ENCODE peak calls at places on chromosomes 7 and 10, in eight cellular contexts. One of them, this sample, is unnamed.

GRCh38 chr10:110460111-110460809 is 37.4 kb upstream of the DUSP5 start:
- DNase-seq in GM12865: peak; percentile 19
- DNase-seq in A549: no peak
- DNase-seq in SK-N-SH: peak; percentile 80
- DNase-seq in tibial artery: no peak
- DNase-seq in lung: no peak
- DNase-seq in PC-3: peak; percentile 44
- DNase-seq in GM20000: no peak
- DNase-seq in this sample: peak; percentile 27

GRCh38 chr7:24917510-24918239 is 62.3 kb downstream of the OSBPL3 start:
- DNase-seq in tibial artery: no peak
- DNase-seq in lung: no peak
- DNase-seq in A549: no peak
- DNase-seq in SK-N-SH: no peak
- DNase-seq in PC-3: no peak
- DNase-seq in GM12865: peak; percentile 73
- DNase-seq in GM20000: no peak
- DNase-seq in this sample: no peak

GRCh38 chr7:90705391-90706066 is 109.4 kb downstream of the CDK14 start:
- DNase-seq in tibial artery: no peak
- DNase-seq in lung: no peak
- DNase-seq in GM12865: no peak
- DNase-seq in PC-3: no peak
- DNase-seq in GM20000: no peak
- DNase-seq in A549: no peak
- DNase-seq in SK-N-SH: no peak
- DNase-seq in this sample: no peak

GRCh38 chr7:77799078-77799964 is 748 bp downstream of the PHTF2 start:
- DNase-seq in tibial artery: peak; percentile 77
- DNase-seq in PC-3: peak; percentile 30
- DNase-seq in lung: peak; percentile 35
- DNase-seq in GM12865: peak; percentile 39
- DNase-seq in A549: peak; percentile 18
- DNase-seq in SK-N-SH: peak; percentile 79
- DNase-seq in GM20000: peak; percentile 21
- DNase-seq in this sample: peak; percentile 79

GRCh38 chr10:107383357-107383756 is 218.9 kb upstream of the SORCS1 start:
- DNase-seq in lung: no peak
- DNase-seq in GM20000: no peak
- DNase-seq in SK-N-SH: no peak
- DNase-seq in tibial artery: no peak
- DNase-seq in PC-3: no peak
- DNase-seq in GM12865: no peak
- DNase-seq in A549: no peak
- DNase-seq in this sample: no peak

GRCh38 chr10:131429942-131430341 is 118.4 kb upstream of the TCERG1L start:
- DNase-seq in tibial artery: no peak
- DNase-seq in PC-3: no peak
- DNase-seq in A549: no peak
- DNase-seq in GM12865: no peak
- DNase-seq in GM20000: no peak
- DNase-seq in SK-N-SH: peak; percentile 65
- DNase-seq in lung: no peak
- DNase-seq in this sample: no peak

GRCh38 chr10:131003455-131003854 is 308.1 kb downstream of the TCERG1L start:
- DNase-seq in tibial artery: no peak
- DNase-seq in PC-3: no peak
- DNase-seq in GM12865: no peak
- DNase-seq in SK-N-SH: no peak
- DNase-seq in GM20000: no peak
- DNase-seq in A549: no peak
- DNase-seq in lung: no peak
- DNase-seq in this sample: no peak

GRCh38 chr10:48480397-48481374 is 124.2 kb downstream of the ARHGAP22 start:
- DNase-seq in PC-3: no peak
- DNase-seq in tibial artery: no peak
- DNase-seq in A549: no peak
- DNase-seq in GM12865: no peak
- DNase-seq in lung: no peak
- DNase-seq in GM20000: no peak
- DNase-seq in SK-N-SH: no peak
- DNase-seq in this sample: no peak

GRCh38 chr7:71131753-71132520 is at the start of gene GALNT17:
- DNase-seq in GM12865: no peak
- DNase-seq in GM20000: no peak
- DNase-seq in tibial artery: peak; percentile 67
- DNase-seq in A549: no peak
- DNase-seq in PC-3: no peak
- DNase-seq in SK-N-SH: peak; percentile 40
- DNase-seq in lung: no peak
- DNase-seq in this sample: peak; percentile 60

GRCh38 chr10:14837003-14837755 is 658 bp downstream of the CDNF start:
- DNase-seq in PC-3: no peak
- DNase-seq in GM20000: no peak
- DNase-seq in A549: no peak
- DNase-seq in lung: no peak
- DNase-seq in GM12865: no peak
- DNase-seq in SK-N-SH: no peak
- DNase-seq in tibial artery: no peak
- DNase-seq in this sample: no peak

GRCh38 chr7:44382459-44383300 is 57.3 kb upstream of the CAMK2B start:
- DNase-seq in SK-N-SH: no peak
- DNase-seq in A549: no peak
- DNase-seq in lung: no peak
- DNase-seq in tibial artery: peak; percentile 63
- DNase-seq in PC-3: no peak
- DNase-seq in GM20000: no peak
- DNase-seq in GM12865: no peak
- DNase-seq in this sample: no peak

GRCh38 chr10:109977382-109977806 is 30.4 kb upstream of the ADD3 start:
- DNase-seq in GM20000: no peak
- DNase-seq in tibial artery: peak; percentile 76
- DNase-seq in PC-3: no peak
- DNase-seq in lung: no peak
- DNase-seq in SK-N-SH: no peak
- DNase-seq in A549: no peak
- DNase-seq in GM12865: no peak
- DNase-seq in this sample: no peak

GRCh38 chr10:47255033-47255813 is 44.8 kb upstream of the GDF10 start:
- DNase-seq in A549: no peak
- DNase-seq in GM12865: no peak
- DNase-seq in SK-N-SH: no peak
- DNase-seq in GM20000: no peak
- DNase-seq in lung: no peak
- DNase-seq in tibial artery: no peak
- DNase-seq in PC-3: no peak
- DNase-seq in this sample: no peak

GRCh38 chr7:44754802-44755697 is 6.4 kb downstream of the ZMIZ2 start:
- DNase-seq in A549: no peak
- DNase-seq in GM20000: no peak
- DNase-seq in GM12865: no peak
- DNase-seq in lung: no peak
- DNase-seq in tibial artery: no peak
- DNase-seq in SK-N-SH: no peak
- DNase-seq in PC-3: no peak
- DNase-seq in this sample: no peak

GRCh38 chr7:117014673-117015133 is 61.4 kb downstream of the ST7 start:
- DNase-seq in SK-N-SH: peak; percentile 66
- DNase-seq in GM12865: peak; percentile 86
- DNase-seq in PC-3: no peak
- DNase-seq in GM20000: peak; percentile 60
- DNase-seq in lung: peak; percentile 46
- DNase-seq in A549: peak; percentile 21
- DNase-seq in tibial artery: peak; percentile 76
- DNase-seq in this sample: peak; percentile 33

GRCh38 chr10:121325490-121326231 is 272.6 kb downstream of the FGFR2 start:
- DNase-seq in A549: peak; percentile 26
- DNase-seq in SK-N-SH: no peak
- DNase-seq in tibial artery: no peak
- DNase-seq in lung: no peak
- DNase-seq in GM12865: no peak
- DNase-seq in GM20000: no peak
- DNase-seq in PC-3: peak; percentile 77
- DNase-seq in this sample: no peak

GRCh38 chr7:135976312-135977019 is 693 bp downstream of the MTPN start:
- DNase-seq in PC-3: peak; percentile 6
- DNase-seq in GM20000: peak; percentile 17
- DNase-seq in GM12865: peak; percentile 68
- DNase-seq in tibial artery: no peak
- DNase-seq in A549: peak; percentile 27
- DNase-seq in lung: no peak
- DNase-seq in SK-N-SH: peak; percentile 67
- DNase-seq in this sample: no peak

GRCh38 chr10:98748298-98748697 is 301.6 kb upstream of the HPS1 start:
- DNase-seq in GM12865: peak; percentile 42
- DNase-seq in A549: no peak
- DNase-seq in lung: no peak
- DNase-seq in SK-N-SH: peak; percentile 24
- DNase-seq in GM20000: peak; percentile 23
- DNase-seq in PC-3: peak; percentile 42
- DNase-seq in tibial artery: no peak
- DNase-seq in this sample: peak; percentile 21
- TF ChIP-seq CTCF in GM12865: peak; percentile 22
- TF ChIP-seq CTCF in A549: no peak
- TF ChIP-seq CTCF in lung: no peak
- TF ChIP-seq CTCF in SK-N-SH: peak; percentile 22
- TF ChIP-seq CTCF in GM20000: no peak
- TF ChIP-seq CTCF in PC-3: peak; percentile 52
- TF ChIP-seq CTCF in tibial artery: peak; percentile 22
- TF ChIP-seq CTCF in this sample: peak; percentile 63

DNA sequence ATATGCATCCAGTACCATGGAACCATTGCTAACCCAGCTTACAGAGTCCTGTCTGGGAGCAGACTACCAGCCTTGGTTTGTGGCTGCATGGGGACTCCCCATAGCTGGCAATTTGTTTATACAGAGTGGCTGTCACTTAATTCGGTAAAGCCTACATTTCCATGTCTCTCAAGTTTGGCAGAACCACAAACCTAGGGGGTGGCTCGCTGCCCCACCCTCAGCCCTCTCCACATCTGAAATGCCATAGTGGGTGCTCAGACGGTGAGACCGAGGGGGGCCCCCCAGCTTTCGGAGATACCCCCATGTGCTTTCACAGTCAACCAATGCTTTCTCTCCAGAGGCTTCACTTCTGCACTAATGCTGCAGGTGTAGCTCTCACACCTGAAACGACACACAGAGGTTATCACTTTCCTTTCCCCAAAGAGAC is 75.5 kb upstream of the KAT6B start:
- DNase-seq in A549: no peak
- DNase-seq in GM12865: peak; percentile 46
- DNase-seq in GM20000: peak; percentile 35
- DNase-seq in lung: no peak
- DNase-seq in SK-N-SH: no peak
- DNase-seq in tibial artery: peak; percentile 44
- DNase-seq in PC-3: no peak
- DNase-seq in this sample: no peak
- TF ChIP-seq CTCF in A549: no peak
- TF ChIP-seq CTCF in GM12865: peak; percentile 36
- TF ChIP-seq CTCF in GM20000: peak; percentile 18
- TF ChIP-seq CTCF in lung: no peak
- TF ChIP-seq CTCF in SK-N-SH: no peak
- TF ChIP-seq CTCF in tibial artery: no peak
- TF ChIP-seq CTCF in PC-3: peak; percentile 36
- TF ChIP-seq CTCF in this sample: no peak

DNA sequence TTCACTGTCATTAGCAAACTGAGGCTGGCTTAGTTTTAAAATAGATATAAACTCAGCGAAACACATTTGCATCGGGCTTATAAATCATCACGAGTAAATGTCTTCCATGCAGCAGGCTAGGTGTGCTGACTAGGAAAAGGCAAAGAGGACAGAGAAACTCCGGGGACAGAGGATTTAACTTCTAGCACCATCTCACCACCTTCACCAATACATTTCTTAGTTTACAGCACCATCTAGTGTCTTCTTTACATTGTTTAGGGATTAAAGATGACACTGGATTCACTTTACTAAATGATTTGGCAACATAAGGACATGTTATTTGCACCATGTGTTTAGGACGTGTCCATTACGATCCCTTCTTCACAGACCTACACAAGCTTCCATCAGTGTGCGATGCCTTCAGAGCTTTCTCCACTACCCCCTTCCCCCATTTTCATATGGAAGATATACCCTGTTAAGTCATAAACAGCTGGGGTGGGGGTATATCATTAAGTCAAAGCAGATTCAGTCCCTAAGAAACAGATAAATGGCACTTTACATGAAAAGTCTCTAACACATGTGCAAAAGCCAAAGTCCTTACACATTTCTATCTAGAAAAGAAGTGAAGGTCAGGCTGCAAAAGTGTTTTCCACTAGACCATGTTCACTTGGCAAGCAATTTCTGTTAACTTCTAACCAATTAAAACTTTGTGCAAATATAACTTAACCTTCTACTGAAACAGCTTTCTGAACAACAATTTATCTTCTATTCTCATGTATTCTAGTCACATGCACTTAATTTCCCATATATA is 103.3 kb downstream of the GRB10 start:
- DNase-seq in SK-N-SH: peak; percentile 80
- DNase-seq in lung: no peak
- DNase-seq in GM12865: peak; percentile 47
- DNase-seq in A549: peak; percentile 41
- DNase-seq in tibial artery: no peak
- DNase-seq in GM20000: peak; percentile 47
- DNase-seq in PC-3: peak; percentile 76
- DNase-seq in this sample: no peak
- TF ChIP-seq CTCF in SK-N-SH: peak; percentile 68
- TF ChIP-seq CTCF in lung: no peak
- TF ChIP-seq CTCF in GM12865: peak; percentile 20
- TF ChIP-seq CTCF in A549: peak; percentile 54
- TF ChIP-seq CTCF in tibial artery: peak; percentile 50
- TF ChIP-seq CTCF in GM20000: no peak
- TF ChIP-seq CTCF in PC-3: peak; percentile 63
- TF ChIP-seq CTCF in this sample: no peak

GRCh38 chr10:133199992-133200611 is 29.9 kb upstream of the UTF1 start:
- DNase-seq in GM12865: no peak
- DNase-seq in lung: no peak
- DNase-seq in PC-3: no peak
- DNase-seq in tibial artery: no peak
- DNase-seq in GM20000: no peak
- DNase-seq in SK-N-SH: no peak
- DNase-seq in A549: no peak
- DNase-seq in this sample: peak; percentile 24

GRCh38 chr10:133201948-133202725 is 27.9 kb upstream of the UTF1 start:
- DNase-seq in lung: no peak
- DNase-seq in GM12865: no peak
- DNase-seq in A549: no peak
- DNase-seq in tibial artery: no peak
- DNase-seq in GM20000: no peak
- DNase-seq in PC-3: no peak
- DNase-seq in SK-N-SH: no peak
- DNase-seq in this sample: no peak

GRCh38 chr10:133200621-133201031 is 29.4 kb upstream of the UTF1 start:
- DNase-seq in A549: no peak
- DNase-seq in SK-N-SH: no peak
- DNase-seq in PC-3: no peak
- DNase-seq in lung: no peak
- DNase-seq in tibial artery: no peak
- DNase-seq in GM12865: no peak
- DNase-seq in GM20000: no peak
- DNase-seq in this sample: no peak

GRCh38 chr10:133202778-133203651 is 27.0 kb upstream of the UTF1 start:
- DNase-seq in SK-N-SH: peak; percentile 65
- DNase-seq in GM20000: no peak
- DNase-seq in PC-3: no peak
- DNase-seq in GM12865: no peak
- DNase-seq in tibial artery: no peak
- DNase-seq in lung: no peak
- DNase-seq in A549: no peak
- DNase-seq in this sample: no peak

GRCh38 chr10:133201151-133201947 is 28.7 kb upstream of the UTF1 start:
- DNase-seq in tibial artery: no peak
- DNase-seq in PC-3: no peak
- DNase-seq in SK-N-SH: no peak
- DNase-seq in GM20000: no peak
- DNase-seq in A549: no peak
- DNase-seq in GM12865: no peak
- DNase-seq in lung: no peak
- DNase-seq in this sample: no peak
- TF ChIP-seq CTCF in tibial artery: no peak
- TF ChIP-seq CTCF in PC-3: no peak
- TF ChIP-seq CTCF in SK-N-SH: no peak
- TF ChIP-seq CTCF in GM20000: no peak
- TF ChIP-seq CTCF in A549: no peak
- TF ChIP-seq CTCF in GM12865: no peak
- TF ChIP-seq CTCF in lung: no peak
- TF ChIP-seq CTCF in this sample: no peak

This sample was measured in glutamatergic neuron.